ENCODE peak calls at places on chromosomes 12 and 14, in six cellular contexts. U is pancreas, S is testis, O is ovary, A is AG04449, D is neural progenitor cell. R is an unnamed sample.

GRCh38 chr14:68786491-68787234 is 6.2 kb downstream of the ZFP36L1 start:
- DNase-seq in U (peak), S (peak), O (peak), A (no peak), D (peak), R (no peak)

GRCh38 chr12:104958946-104959841 is 1.1 kb upstream of the SLC41A2 start:
- DNase-seq in U (peak), S (peak), O (peak), A (no peak), D (no peak), R (no peak)

GRCh38 chr12:65779091-65779642 is 45.1 kb upstream of the HMGA2 start:
- DNase-seq in U (no peak), S (no peak), O (no peak), A (no peak), D (peak), R (no peak)

GRCh38 chr12:49949124-49949845 is 1.3 kb upstream of the AQP2 start:
- DNase-seq in U (no peak), S (no peak), O (no peak), A (no peak), D (no peak), R (no peak)

GRCh38 chr12:131965073-131965472 is 15.3 kb downstream of the EP400 start:
- DNase-seq in U (no peak), S (no peak), O (no peak), A (no peak), D (no peak), R (no peak)

GRCh38 chr12:95164656-95165055 is 52.6 kb downstream of the FGD6 start:
- DNase-seq in U (no peak), S (no peak), O (no peak), A (no peak), D (no peak), R (no peak)

GRCh38 chr14:103542545-103543088 is 13.6 kb downstream of the TRMT61A start:
- DNase-seq in U (no peak), S (peak), O (peak), A (no peak), D (peak), R (no peak)

GRCh38 chr12:95116773-95117172 is 43.4 kb upstream of the NR2C1 start:
- DNase-seq in U (no peak), S (no peak), O (no peak), A (no peak), D (no peak), R (no peak)

GRCh38 chr14:64569108-64570045 is 19.6 kb downstream of the PPP1R36 start:
- DNase-seq in U (no peak), S (peak), O (peak), A (no peak), D (peak), R (no peak)

GRCh38 chr12:31849090-31849687 is 110.0 kb upstream of the RESF1 start:
- DNase-seq in U (no peak), S (no peak), O (no peak), A (no peak), D (peak), R (no peak)

GRCh38 chr12:58433969-58434368 is 486.3 kb downstream of the LRIG3 start:
- DNase-seq in U (no peak), S (no peak), O (no peak), A (no peak), D (no peak), R (no peak)

GRCh38 chr12:24133385-24133784 is 183.9 kb upstream of the SOX5 start:
- DNase-seq in U (no peak), S (no peak), O (no peak), A (no peak), D (peak), R (no peak)

GRCh38 chr14:29521526-29522137 is 406.0 kb downstream of the PRKD1 start:
- DNase-seq in U (no peak), S (peak), O (no peak), A (no peak), D (peak), R (no peak)

GRCh38 chr12:64681200-64682052 is 71.1 kb downstream of the RASSF3 start:
- DNase-seq in U (no peak), S (no peak), O (peak), A (no peak), D (no peak), R (no peak)

GRCh38 chr14:74211945-74212580 is 27.2 kb upstream of the VSX2 start:
- DNase-seq in U (no peak), S (no peak), O (no peak), A (no peak), D (no peak), R (no peak)

GRCh38 chr14:21039059-21039422 is 3.1 kb upstream of the RNASE7 start:
- DNase-seq in U (peak), S (peak), O (peak), A (no peak), D (no peak), R (no peak)

GRCh38 chr12:60172266-60172665 is 576.4 kb downstream of the SLC16A7 start:
- DNase-seq in U (no peak), S (no peak), O (no peak), A (no peak), D (no peak), R (no peak)

GRCh38 chr12:117680311-117680710 is 288.5 kb downstream of the KSR2 start:
- DNase-seq in U (no peak), S (no peak), O (no peak), A (no peak), D (no peak), R (no peak)

GRCh38 chr14:26856832-26857508 is 259.1 kb upstream of the NOVA1 start:
- DNase-seq in U (no peak), S (no peak), O (no peak), A (no peak), D (no peak), R (no peak)

GRCh38 chr12:21065845-21066244 is 65.1 kb upstream of the SLCO1B1 start:
- DNase-seq in U (peak), S (peak), O (no peak), A (no peak), D (peak), R (no peak)

GRCh38 chr12:51907864-51908425 is 641 bp downstream of the ACVRL1 start:
- DNase-seq in U (no peak), S (no peak), O (no peak), A (no peak), D (no peak), R (no peak)

GRCh38 chr14:61632401-61633195 is 62.7 kb upstream of the HIF1A start:
- DNase-seq in U (no peak), S (no peak), O (no peak), A (no peak), D (no peak), R (no peak)

GRCh38 chr14:53946404-53947400 is 9.9 kb downstream of the BMP4 start:
- DNase-seq in U (peak), S (no peak), O (peak), A (no peak), D (peak), R (no peak)

GRCh38 chr12:50066402-50066801 is 9.0 kb downstream of the ASIC1 start:
- DNase-seq in U (no peak), S (no peak), O (no peak), A (peak), D (peak), R (no peak)

GRCh38 chr12:120367924-120368788 is 808 bp downstream of the MSI1 start:
- DNase-seq in U (no peak), S (no peak), O (peak), A (no peak), D (peak), R (no peak)

GRCh38 chr14:99604766-99605298 is 825 bp upstream of the CCDC85C start:
- DNase-seq in U (no peak), S (no peak), O (no peak), A (no peak), D (peak), R (no peak)

GRCh38 chr12:42568952-42569916 is 20.3 kb downstream of the PRICKLE1 start:
- DNase-seq in U (no peak), S (no peak), O (no peak), A (peak), D (peak), R (no peak)

GRCh38 chr12:94714378-94714777 is 64.0 kb upstream of the TMCC3 start:
- DNase-seq in U (no peak), S (no peak), O (no peak), A (no peak), D (no peak), R (no peak)

GRCh38 chr12:117900561-117900960 is 68.2 kb downstream of the KSR2 start:
- DNase-seq in U (no peak), S (no peak), O (no peak), A (peak), D (no peak), R (no peak)

GRCh38 chr14:35399083-35399807 is 5.3 kb downstream of the NFKBIA start:
- DNase-seq in U (no peak), S (no peak), O (no peak), A (no peak), D (no peak), R (no peak)

GRCh38 chr14:50657753-50658152 is 10.4 kb downstream of the SAV1 start:
- DNase-seq in U (no peak), S (no peak), O (no peak), A (no peak), D (no peak), R (no peak)

GRCh38 chr14:50659327-50659974 is 8.7 kb downstream of the SAV1 start:
- DNase-seq in U (peak), S (no peak), O (no peak), A (no peak), D (no peak), R (no peak)

GRCh38 chr14:50658203-50658602 is 9.9 kb downstream of the SAV1 start:
- DNase-seq in U (no peak), S (peak), O (no peak), A (no peak), D (peak), R (no peak)
- H3K4me3 ChIP-seq in U (no peak), S (no peak), O (no peak), A (no peak), D (no peak), R (no peak)

GRCh38 chr12:27969901-27970390 is 2.6 kb downstream of the PTHLH start:
- DNase-seq in U (peak), S (peak), O (no peak), A (no peak), D (peak), R (peak)
- H3K4me3 ChIP-seq in U (peak), S (peak), O (peak), A (peak), D (peak), R (peak)

GRCh38 chr12:96419576-96420254 is 19.5 kb upstream of the CDK17 start:
- DNase-seq in U (no peak), S (no peak), O (no peak), A (no peak), D (no peak), R (no peak)

GRCh38 chr12:96424601-96425000 is 24.4 kb upstream of the CDK17 start:
- DNase-seq in U (no peak), S (no peak), O (no peak), A (no peak), D (no peak), R (no peak)

GRCh38 chr12:96422192-96422591 is 22.0 kb upstream of the CDK17 start:
- DNase-seq in U (no peak), S (no peak), O (no peak), A (no peak), D (no peak), R (no peak)

GRCh38 chr12:96420255-96420930 is 20.2 kb upstream of the CDK17 start:
- DNase-seq in U (no peak), S (no peak), O (no peak), A (no peak), D (no peak), R (no peak)

GRCh38 chr12:96421014-96421413 is 20.8 kb upstream of the CDK17 start:
- DNase-seq in U (no peak), S (no peak), O (no peak), A (no peak), D (no peak), R (peak)
- H3K4me3 ChIP-seq in U (no peak), S (no peak), O (no peak), A (no peak), D (no peak), R (peak)

GRCh38 chr14:76708771-76709170 is 52.5 kb upstream of the VASH1 start:
- DNase-seq in U (no peak), S (no peak), O (no peak), A (no peak), D (no peak), R (no peak)
- H3K4me3 ChIP-seq in U (no peak), S (no peak), O (no peak), A (no peak), D (no peak), R (no peak)

R was measured in naive thymus-derived CD4-positive, alpha-beta T cell.